ENCODE peak calls at places on chromosomes 2 and 18, in ten cellular contexts. R, U, O, L, W, Q, I, K, T and P are unnamed samples.

GRCh38 chr18:26764584-26764983 is 100.9 kb downstream of the AQP4 start:
- DNase-seq in I (no peak), W (no peak), O (no peak), L (no peak), T (no peak), Q (no peak), K (no peak), U (no peak), R (no peak), P (no peak)

GRCh38 chr2:238947920-238948710 is 100.2 kb downstream of the TWIST2 start:
- DNase-seq in L (peak), R (peak), T (no peak), K (peak), Q (no peak), O (peak), U (peak), W (peak), I (peak), P (peak)

GRCh38 chr2:151518802-151519201 is 109.1 kb downstream of the RIF1 start:
- DNase-seq in K (no peak), W (peak), I (no peak), R (no peak), Q (no peak), T (no peak), L (peak), O (no peak), U (no peak), P (peak)

GRCh38 chr2:62441421-62441820 is 64.6 kb downstream of the TMEM17 start:
- DNase-seq in L (no peak), Q (no peak), O (no peak), U (no peak), K (no peak), T (no peak), I (no peak), W (no peak), R (no peak), P (no peak)

GRCh38 chr2:229539628-229540027 is 174.7 kb downstream of the DNER start:
- DNase-seq in T (peak), R (no peak), U (no peak), L (peak), W (peak), Q (no peak), O (no peak), K (no peak), I (no peak), P (no peak)

GRCh38 chr2:172807011-172807410 is 71.4 kb downstream of the RAPGEF4 start:
- DNase-seq in T (no peak), L (no peak), Q (no peak), U (no peak), K (no peak), O (no peak), R (no peak), W (no peak), I (no peak), P (no peak)

GRCh38 chr2:158723921-158724802 is 71.0 kb upstream of the DAPL1 start:
- DNase-seq in U (peak), K (no peak), O (no peak), R (no peak), I (peak), L (no peak), T (no peak), Q (no peak), W (no peak), P (no peak)

GRCh38 chr2:167939513-167940360 is 307.7 kb downstream of the STK39 start:
- DNase-seq in I (no peak), L (no peak), U (no peak), K (no peak), W (no peak), R (no peak), T (no peak), Q (no peak), O (no peak), P (no peak)

GRCh38 chr2:207930747-207931146 is 94.6 kb downstream of the PLEKHM3 start:
- DNase-seq in U (peak), W (no peak), O (peak), Q (no peak), T (peak), L (no peak), R (peak), I (peak), K (peak), P (no peak)

GRCh38 chr2:42905341-42906114 is 113.1 kb upstream of the HAAO start:
- DNase-seq in O (peak), I (no peak), Q (peak), L (no peak), U (peak), W (peak), R (no peak), T (no peak), K (no peak), P (no peak)
- TF ChIP-seq CTCF in O (no peak), I (no peak), Q (peak), L (no peak), U (peak), W (peak), R (no peak), T (no peak), K (peak), P (no peak)

GRCh38 chr2:46334389-46335345 is 37.5 kb downstream of the EPAS1 start:
- DNase-seq in L (peak), Q (no peak), T (no peak), W (peak), I (no peak), O (no peak), U (peak), R (no peak), K (no peak), P (peak)
- H3K4me3 ChIP-seq in L (peak), Q (peak), T (no peak), W (no peak), I (no peak), O (peak), U (peak), R (peak), K (no peak), P (peak)

GRCh38 chr18:32998285-32998684 is 225.5 kb upstream of the KLHL14 start:
- DNase-seq in K (no peak), U (no peak), Q (no peak), W (no peak), T (no peak), L (no peak), I (no peak), R (no peak), O (no peak), P (no peak)

GRCh38 chr18:32998921-32999320 is 226.1 kb upstream of the KLHL14 start:
- DNase-seq in L (no peak), W (no peak), T (no peak), U (no peak), O (no peak), Q (no peak), I (no peak), R (no peak), K (no peak), P (no peak)
- TF ChIP-seq CTCF in L (no peak), W (no peak), T (no peak), U (no peak), O (no peak), Q (no peak), I (no peak), R (no peak), K (no peak), P (no peak)

GRCh38 chr2:191917430-191917881 is 70.6 kb upstream of the CAVIN2 start:
- DNase-seq in O (no peak), K (no peak), I (no peak), Q (no peak), R (no peak), W (no peak), U (no peak), T (no peak), L (peak), P (no peak)
- H3K4me3 ChIP-seq in O (no peak), K (no peak), I (no peak), Q (no peak), R (no peak), W (no peak), U (no peak), T (no peak), L (no peak), P (no peak)

GRCh38 chr2:46230115-46230571 is 67.1 kb upstream of the EPAS1 start:
- DNase-seq in U (peak), Q (peak), T (no peak), R (peak), I (no peak), L (no peak), K (peak), W (peak), O (no peak), P (no peak)
- TF ChIP-seq CTCF in U (peak), Q (peak), T (no peak), R (no peak), I (no peak), L (no peak), K (no peak), W (peak), O (no peak), P (no peak)

GRCh38 chr2:117977696-117978095 is 36.2 kb downstream of the CCDC93 start:
- DNase-seq in O (no peak), W (no peak), Q (no peak), R (no peak), U (no peak), K (no peak), I (no peak), L (peak), T (no peak), P (no peak)

GRCh38 chr2:117980783-117981676 is 32.8 kb downstream of the CCDC93 start:
- DNase-seq in R (no peak), O (no peak), I (no peak), K (no peak), Q (no peak), L (peak), U (no peak), W (peak), T (no peak), P (peak)

GRCh38 chr2:117980381-117980780 is 33.5 kb downstream of the CCDC93 start:
- DNase-seq in T (no peak), Q (no peak), K (no peak), I (no peak), O (no peak), L (peak), U (no peak), R (no peak), W (peak), P (peak)

GRCh38 chr2:117981810-117982209 is 32.1 kb downstream of the CCDC93 start:
- DNase-seq in U (no peak), T (no peak), L (no peak), R (no peak), K (no peak), Q (no peak), I (no peak), O (no peak), W (no peak), P (no peak)

DNA sequence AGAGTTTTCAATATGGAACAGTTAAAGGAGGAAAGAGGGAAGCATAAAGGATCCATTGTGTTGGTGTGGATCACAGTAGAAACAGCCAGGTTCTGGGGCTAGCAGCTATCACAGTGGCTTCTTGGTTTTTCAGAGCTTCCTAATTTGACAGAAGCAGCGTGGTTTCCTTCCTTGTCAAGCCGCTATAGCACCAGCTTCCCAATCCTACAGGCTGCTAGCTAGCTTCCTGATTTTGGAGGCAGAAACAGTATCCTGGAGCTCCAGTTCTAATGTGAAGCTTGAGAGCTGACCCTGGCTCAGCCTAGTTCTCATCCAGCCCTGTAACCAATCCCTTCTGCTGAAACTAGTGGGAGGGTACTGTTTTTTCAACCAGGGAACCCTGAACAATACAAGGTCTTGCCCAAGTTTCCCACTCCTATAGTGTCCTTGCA is 33.9 kb downstream of the CCDC93 start:
- DNase-seq in L (no peak), I (no peak), R (no peak), Q (no peak), K (no peak), W (no peak), U (no peak), O (no peak), T (no peak), P (no peak)
- H3K4me3 ChIP-seq in L (no peak), I (no peak), R (no peak), Q (no peak), K (no peak), W (no peak), U (no peak), O (no peak), T (no peak), P (no peak)

GRCh38 chr2:16487686-16488085 is 177.9 kb downstream of the CYRIA start:
- DNase-seq in K (no peak), W (peak), U (peak), R (no peak), L (peak), O (no peak), I (no peak), Q (no peak), T (peak), P (peak)
- TF ChIP-seq CTCF in K (peak), W (no peak), U (peak), R (no peak), L (peak), O (no peak), I (peak), Q (peak), T (peak), P (peak)

GRCh38 chr2:9640403-9641104 is 9.8 kb upstream of the YWHAQ start:
- DNase-seq in K (no peak), T (no peak), O (no peak), R (no peak), U (no peak), W (no peak), I (no peak), L (no peak), Q (no peak), P (no peak)
- H3K4me3 ChIP-seq in K (no peak), T (no peak), O (no peak), R (no peak), U (no peak), W (no peak), I (no peak), L (no peak), Q (no peak), P (no peak)